ENCODE peak calls at places on chromosomes 5 and 9, in ten cellular contexts. H is fibroblast of mammary gland, G is AML-193, E is posterior vena cava, Y is DMS153, X is kidney, V is GM03348, O is EL, J is NCI-H187, U is activated T-cell treated with anti-CD3 and anti-CD28 coated beads for 1 hour. Q is an unnamed sample.

GRCh38 chr9:123011878-123012528 is 21.5 kb upstream of the GPR21 start:
- DNase-seq in G (no peak), O (no peak), J (no peak), E (no peak), Y (no peak), X (no peak), U (no peak), H (peak), V (no peak), Q (no peak)

GRCh38 chr5:91187032-91187431 is 196.1 kb downstream of the ARRDC3 start:
- DNase-seq in E (no peak), O (no peak), J (no peak), X (no peak), H (no peak), U (no peak), Y (no peak), G (no peak), V (no peak), Q (no peak)

GRCh38 chr5:94228791-94229190 is 389.6 kb downstream of the KIAA0825 start:
- DNase-seq in O (no peak), J (no peak), U (no peak), E (peak), X (no peak), V (peak), Y (no peak), G (no peak), H (peak), Q (no peak)

GRCh38 chr9:104075801-104076753 is 18.0 kb upstream of the SMC2 start:
- DNase-seq in X (no peak), J (no peak), E (no peak), U (no peak), Y (no peak), V (peak), H (peak), G (no peak), O (peak), Q (no peak)

GRCh38 chr5:147554285-147554817 is 44.5 kb upstream of the DPYSL3 start:
- DNase-seq in Y (no peak), U (no peak), O (peak), X (no peak), J (no peak), H (peak), V (peak), E (no peak), G (no peak), Q (no peak)

GRCh38 chr5:139392678-139393496 is 2.0 kb downstream of the PROB1 start:
- DNase-seq in G (peak), V (peak), O (peak), J (peak), E (peak), X (peak), U (peak), Y (peak), H (peak), Q (peak)

GRCh38 chr9:98095401-98095800 is 23.6 kb downstream of the TRIM14 start:
- DNase-seq in O (no peak), H (no peak), V (no peak), Y (no peak), X (no peak), J (no peak), E (no peak), G (no peak), U (no peak), Q (no peak)

GRCh38 chr9:94714494-94714893 is 12.0 kb upstream of the AOPEP start:
- DNase-seq in U (no peak), Y (no peak), G (no peak), E (no peak), X (no peak), V (peak), J (no peak), O (no peak), H (no peak), Q (no peak)

GRCh38 chr9:93300585-93301081 is 116.7 kb downstream of the WNK2 start:
- DNase-seq in O (no peak), U (no peak), Y (no peak), J (no peak), E (peak), H (peak), X (peak), G (no peak), V (no peak), Q (no peak)

GRCh38 chr9:83588256-83588655 is 34.7 kb upstream of the IDNK start:
- DNase-seq in H (no peak), X (no peak), E (no peak), U (no peak), J (no peak), G (no peak), V (no peak), O (no peak), Y (no peak), Q (no peak)

GRCh38 chr9:114677418-114677817 is 4.6 kb downstream of the TEX48 start:
- DNase-seq in G (no peak), O (peak), X (no peak), V (peak), U (no peak), Y (peak), E (no peak), H (peak), J (peak), Q (peak)

GRCh38 chr5:73179730-73180129 is 6.7 kb downstream of the TMEM174 start:
- DNase-seq in E (no peak), U (no peak), O (no peak), Y (peak), X (no peak), V (no peak), G (no peak), J (peak), H (no peak), Q (no peak)

GRCh38 chr9:13750061-13750460 is 470.6 kb upstream of the MPDZ start:
- DNase-seq in J (no peak), U (no peak), H (peak), G (no peak), V (peak), E (no peak), O (peak), X (no peak), Y (no peak), Q (no peak)

GRCh38 chr5:56126487-56127179 is 106.5 kb downstream of the ANKRD55 start:
- DNase-seq in J (no peak), V (no peak), H (peak), Y (no peak), O (no peak), E (no peak), G (no peak), U (no peak), X (no peak), Q (no peak)

GRCh38 chr5:110963495-110963894 is 108.0 kb upstream of the TSLP start:
- DNase-seq in V (no peak), E (no peak), H (no peak), J (no peak), U (no peak), G (no peak), X (no peak), O (peak), Y (no peak), Q (no peak)

GRCh38 chr5:1747079-1747802 is 52.4 kb downstream of the MRPL36 start:
- DNase-seq in Y (no peak), X (peak), O (no peak), V (no peak), U (no peak), G (no peak), H (no peak), E (peak), J (no peak), Q (no peak)

GRCh38 chr5:175640108-175640507 is 17.8 kb upstream of the HRH2 start:
- DNase-seq in X (no peak), V (no peak), E (no peak), O (no peak), H (no peak), U (no peak), J (no peak), G (no peak), Y (no peak), Q (no peak)

GRCh38 chr9:9142001-9142400 is 1342.4 kb upstream of the DMAC1 start:
- DNase-seq in E (no peak), O (no peak), U (no peak), H (no peak), J (peak), G (no peak), X (no peak), V (no peak), Y (peak), Q (no peak)

GRCh38 chr5:95284512-95285405 is at the start of gene MCTP1:
- DNase-seq in V (peak), U (no peak), O (peak), E (no peak), Y (no peak), H (no peak), G (peak), J (no peak), X (peak), Q (peak)

GRCh38 chr9:135862781-135863180 is 44.6 kb downstream of the CAMSAP1 start:
- DNase-seq in H (no peak), J (no peak), G (no peak), Y (no peak), U (no peak), E (no peak), X (no peak), V (no peak), O (no peak), Q (no peak)

GRCh38 chr5:143168877-143169810 is 234.3 kb downstream of the NR3C1 start:
- DNase-seq in Y (no peak), V (no peak), J (no peak), G (no peak), X (no peak), O (no peak), H (no peak), U (no peak), E (no peak), Q (no peak)

GRCh38 chr5:41415242-41415641 is 95.2 kb downstream of the PLCXD3 start:
- DNase-seq in O (peak), E (no peak), X (no peak), J (no peak), G (no peak), U (no peak), V (no peak), Y (no peak), H (peak), Q (no peak)

GRCh38 chr5:91955610-91956009 is 572.5 kb upstream of the ARRDC3 start:
- DNase-seq in J (no peak), V (no peak), U (no peak), X (no peak), G (no peak), E (no peak), Y (no peak), O (no peak), H (no peak), Q (no peak)